ENCODE peak calls at places on chromosomes 13 and 19, in seven cellular contexts. M is endothelial cell, T is hepatocyte, U is Caco-2, X is AG04449, C is ascending aorta, F is fibroblast of the aortic adventitia. N is an unnamed sample.

GRCh38 chr13:22960827-22961226 is 220.0 kb upstream of the SGCG start:
- DNase-seq in M (no peak), U (no peak), F (no peak), X (no peak), C (no peak), T (no peak), N (no peak)

GRCh38 chr19:53894736-53895135 is 12.7 kb downstream of the PRKCG start:
- DNase-seq in U (no peak), M (no peak), F (no peak), C (no peak), T (no peak), X (no peak), N (no peak)

GRCh38 chr19:3098515-3099346 is 4.6 kb downstream of the GNA11 start:
- DNase-seq in U (no peak), M (no peak), X (no peak), C (no peak), F (peak; percentile 38), T (no peak), N (no peak)

GRCh38 chr19:8221161-8221560 is 12.0 kb downstream of the CERS4 start:
- DNase-seq in C (no peak), M (no peak), U (no peak), X (no peak), T (no peak), F (no peak), N (no peak)

GRCh38 chr19:16584825-16585801 is 12.9 kb upstream of the SLC35E1 start:
- DNase-seq in F (no peak), C (no peak), U (no peak), M (no peak), T (no peak), X (no peak), N (no peak)

GRCh38 chr13:108360139-108360538 is 90.6 kb downstream of the TNFSF13B start:
- DNase-seq in X (no peak), T (no peak), F (no peak), M (no peak), C (no peak), U (no peak), N (no peak)

GRCh38 chr19:6383188-6383587 is 7.5 kb upstream of the PSPN start:
- DNase-seq in T (no peak), U (no peak), X (no peak), M (no peak), C (no peak), F (no peak), N (no peak)

GRCh38 chr19:16367269-16367683 is 42.6 kb downstream of the KLF2 start:
- DNase-seq in X (no peak), M (no peak), U (no peak), F (no peak), T (no peak), C (no peak), N (no peak)

GRCh38 chr13:103926118-103926517 is 859.9 kb upstream of the SLC10A2 start:
- DNase-seq in T (no peak), F (no peak), M (no peak), U (no peak), C (no peak), X (no peak), N (no peak)

GRCh38 chr19:8607386-8607785 is 3.1 kb downstream of the ADAMTS10 start:
- DNase-seq in M (no peak), U (no peak), T (no peak), C (no peak), X (no peak), F (peak; percentile 94), N (no peak)

GRCh38 chr19:18672606-18673337 is 10.7 kb upstream of the CRTC1 start:
- DNase-seq in X (no peak), M (no peak), F (peak; percentile 67), T (no peak), C (no peak), U (peak; percentile 33), N (no peak)

GRCh38 chr19:18674616-18675015 is 8.9 kb upstream of the CRTC1 start:
- DNase-seq in M (no peak), F (no peak), C (no peak), U (no peak), X (no peak), T (no peak), N (no peak)

GRCh38 chr19:18677156-18677555 is 6.3 kb upstream of the CRTC1 start:
- DNase-seq in F (no peak), X (no peak), T (no peak), U (no peak), C (no peak), M (no peak), N (no peak)

GRCh38 chr19:18676692-18677091 is 6.8 kb upstream of the CRTC1 start:
- DNase-seq in T (no peak), X (no peak), F (no peak), C (no peak), M (no peak), U (no peak), N (no peak)

DNA sequence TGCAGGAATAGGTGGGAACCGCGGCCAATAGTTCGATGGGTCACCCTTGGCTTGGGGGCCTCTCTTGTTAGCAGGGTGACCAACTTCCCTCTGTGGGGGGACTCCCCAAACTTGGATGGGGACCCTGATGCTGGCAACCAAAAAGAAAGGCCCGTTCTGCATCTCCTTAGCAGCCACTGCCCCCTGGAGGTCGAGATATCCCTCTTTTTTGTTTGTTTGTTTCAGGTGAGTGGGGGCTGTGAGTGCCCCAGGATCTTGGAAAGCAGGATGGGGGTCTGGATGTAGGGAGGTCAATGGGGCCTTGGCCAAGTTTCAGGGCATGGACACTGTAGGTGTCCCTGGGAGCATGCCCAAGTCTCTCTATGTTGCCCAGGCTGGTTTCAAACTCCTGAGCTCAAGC is 7.7 kb upstream of the CRTC1 start:
- DNase-seq in M (peak; percentile 32), U (peak; percentile 31), F (no peak), T (no peak), C (no peak), X (no peak), N (no peak)
- TF ChIP-seq CTCF in M (peak; percentile 36), U (peak; percentile 13), F (peak; percentile 50), T (peak; percentile 34), C (no peak), X (peak; percentile 31), N (peak; percentile 20)

GRCh38 chr19:42846597-42846996 is 32.9 kb downstream of the PSG1 start:
- DNase-seq in M (no peak), T (no peak), U (no peak), F (no peak), C (no peak), X (no peak), N (no peak)
- TF ChIP-seq CTCF in M (no peak), T (no peak), U (no peak), F (no peak), C (no peak), X (no peak), N (no peak)

GRCh38 chr13:50080856-50081105 is 65.5 kb downstream of the KCNRG start:
- DNase-seq in T (no peak), M (no peak), U (no peak), F (peak; percentile 57), X (no peak), C (no peak), N (no peak)

GRCh38 chr13:50081899-50082425 is 66.7 kb downstream of the KCNRG start:
- DNase-seq in C (peak; percentile 95), M (peak; percentile 99), U (peak; percentile 99), X (peak; percentile 91), F (peak; percentile 99), T (peak; percentile 99), N (peak; percentile 99)

GRCh38 chr13:50081106-50081898 is 66.1 kb downstream of the KCNRG start:
- DNase-seq in X (no peak), C (no peak), F (no peak), M (peak; percentile 51), U (peak; percentile 72), T (peak; percentile 71), N (peak; percentile 53)

GRCh38 chr13:50082426-50083283 is 67.4 kb downstream of the KCNRG start:
- DNase-seq in F (peak; percentile 67), C (no peak), T (peak; percentile 94), X (no peak), U (peak; percentile 91), M (peak; percentile 60), N (peak; percentile 55)

GRCh38 chr13:50085063-50085462 is 69.8 kb downstream of the KCNRG start:
- DNase-seq in M (no peak), F (peak; percentile 79), T (peak; percentile 72), U (peak; percentile 49), C (no peak), X (no peak), N (no peak)
- TF ChIP-seq CTCF in M (peak; percentile 98), F (peak; percentile 38), T (peak; percentile 66), U (peak; percentile 56), C (peak; percentile 65), X (no peak), N (peak; percentile 87)

GRCh38 chr13:94228781-94229180 is 250.7 kb downstream of the DCT start:
- DNase-seq in M (no peak), F (peak; percentile 40), X (no peak), T (no peak), U (no peak), C (no peak), N (no peak)

GRCh38 chr13:94227255-94227879 is 252.1 kb downstream of the DCT start:
- DNase-seq in F (no peak), C (no peak), X (no peak), U (no peak), M (no peak), T (no peak), N (no peak)

DNA sequence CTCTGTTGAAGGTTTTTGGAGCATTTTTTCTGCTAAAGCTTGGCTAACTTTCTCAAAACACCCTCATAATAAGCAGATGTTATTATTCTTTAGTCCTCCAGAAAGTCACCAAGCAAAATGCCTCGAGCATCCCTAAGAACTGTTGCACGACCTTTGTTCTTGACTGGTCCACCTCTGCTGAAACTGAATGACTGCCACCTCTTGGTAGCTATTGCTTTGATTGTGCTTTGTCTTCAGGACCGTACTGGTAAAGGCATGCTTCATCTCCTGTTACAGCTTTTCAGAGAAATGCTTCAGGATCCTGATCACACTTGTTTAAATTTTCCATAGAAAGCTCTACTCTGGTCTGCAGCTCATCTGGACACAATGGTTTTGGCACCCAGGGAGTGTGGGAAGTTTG is 254.8 kb downstream of the DCT start:
- DNase-seq in M (no peak), C (no peak), F (no peak), U (peak; percentile 5), X (no peak), T (no peak), N (no peak)
- TF ChIP-seq CTCF in M (no peak), C (no peak), F (no peak), U (no peak), X (no peak), T (no peak), N (no peak)

GRCh38 chr13:72535076-72535475 is 192.4 kb downstream of the MZT1 start:
- DNase-seq in F (no peak), U (no peak), X (no peak), T (no peak), M (no peak), C (no peak), N (no peak)

GRCh38 chr13:72537400-72537780 is 190.0 kb downstream of the MZT1 start:
- DNase-seq in C (no peak), F (no peak), T (peak; percentile 9), U (no peak), M (no peak), X (no peak), N (no peak)

GRCh38 chr13:72539925-72540324 is 187.5 kb downstream of the MZT1 start:
- DNase-seq in C (no peak), T (no peak), M (no peak), F (no peak), X (no peak), U (no peak), N (no peak)

GRCh38 chr13:72537782-72538181 is 189.6 kb downstream of the MZT1 start:
- DNase-seq in U (no peak), C (no peak), M (no peak), X (no peak), T (no peak), F (no peak), N (no peak)

GRCh38 chr13:72536668-72537399 is 190.6 kb downstream of the MZT1 start:
- DNase-seq in F (no peak), M (no peak), T (peak; percentile 48), C (no peak), U (no peak), X (no peak), N (no peak)
- TF ChIP-seq CTCF in F (no peak), M (no peak), T (peak; percentile 5), C (no peak), U (no peak), X (no peak), N (no peak)

N was measured in CD14-positive monocyte.